ENCODE peak calls at places on chromosomes 4 and X, in five cellular contexts. M, D, Y, Q and X are unnamed samples.

GRCh38 chrX:9534686-9535085 is 69.8 kb downstream of the TBL1X start:
- DNase-seq in Y (no peak), M (no peak), D (no peak), Q (no peak), X (no peak)

GRCh38 chr4:2898001-2898400 is 54.4 kb downstream of the ADD1 start:
- DNase-seq in Y (no peak), Q (no peak), M (no peak), D (no peak), X (no peak)

GRCh38 chr4:83335691-83336090 is 1.0 kb upstream of the HPSE start:
- DNase-seq in Y (no peak), Q (no peak), D (no peak), M (no peak), X (peak)

GRCh38 chr4:183659919-183660318 is 826 bp downstream of the TRAPPC11 start:
- DNase-seq in Q (no peak), D (no peak), M (no peak), Y (no peak), X (no peak)

GRCh38 chr4:135418353-135418752 is 1216.8 kb upstream of the PABPC4L start:
- DNase-seq in Y (no peak), D (no peak), M (no peak), Q (no peak), X (no peak)

GRCh38 chrX:120299928-120300327 is 11.3 kb downstream of the TMEM255A start:
- DNase-seq in Y (no peak), D (no peak), M (no peak), Q (no peak), X (no peak)

GRCh38 chr4:88938138-88938537 is 118.8 kb downstream of the FAM13A start:
- DNase-seq in Y (no peak), M (no peak), D (peak), Q (no peak), X (no peak)

GRCh38 chr4:74608151-74608949 is 163.4 kb downstream of the AREG start:
- DNase-seq in M (peak), Y (no peak), D (no peak), Q (no peak), X (no peak)

GRCh38 chr4:151231915-151232595 is 44.9 kb upstream of the PRSS48 start:
- DNase-seq in Y (no peak), Q (no peak), D (no peak), M (no peak), X (no peak)

GRCh38 chr4:15436515-15436914 is 8.7 kb downstream of the C1QTNF7 start:
- DNase-seq in M (no peak), Q (no peak), D (peak), Y (no peak), X (peak)

GRCh38 chr4:42673084-42673429 is 16.2 kb upstream of the ATP8A1 start:
- DNase-seq in Y (peak), D (no peak), Q (no peak), M (no peak), X (no peak)

GRCh38 chrX:107678957-107679740 is 50.8 kb downstream of the PRPS1 start:
- DNase-seq in Q (no peak), Y (peak), M (peak), D (no peak), X (peak)

GRCh38 chr4:118811008-118811764 is 24.7 kb downstream of the SEC24D start:
- DNase-seq in Y (no peak), Q (no peak), D (no peak), M (no peak), X (no peak)

GRCh38 chr4:188781655-188782054 is 642.4 kb downstream of the TRIML1 start:
- DNase-seq in D (no peak), Y (no peak), Q (no peak), M (no peak), X (no peak)

GRCh38 chrX:14875624-14876023 is 2.4 kb downstream of the MOSPD2 start:
- DNase-seq in D (no peak), M (no peak), Y (no peak), Q (no peak), X (no peak)

GRCh38 chr4:148061139-148061476 is 329.2 kb downstream of the ARHGAP10 start:
- DNase-seq in M (no peak), D (no peak), Y (no peak), Q (no peak), X (no peak)

GRCh38 chr4:117477925-117478324 is 392.5 kb upstream of the TRAM1L1 start:
- DNase-seq in Q (no peak), Y (no peak), D (no peak), M (no peak), X (no peak)

GRCh38 chr4:113901994-113902787 is 77.3 kb downstream of the ARSJ start:
- DNase-seq in D (peak), M (no peak), Q (no peak), Y (no peak), X (no peak)

GRCh38 chrX:35711281-35711680 is 86.9 kb upstream of the MAGEB16 start:
- DNase-seq in Q (no peak), Y (no peak), D (no peak), M (no peak), X (no peak)

GRCh38 chr4:148071009-148071408 is 339.1 kb downstream of the ARHGAP10 start:
- DNase-seq in M (no peak), Y (no peak), D (no peak), Q (no peak), X (no peak)

GRCh38 chrX:148133099-148133725 is 152.1 kb downstream of the FMR1NB start:
- DNase-seq in Y (no peak), D (peak), M (no peak), Q (no peak), X (no peak)

GRCh38 chrX:111168314-111168713 is 72.3 kb downstream of the PAK3 start:
- DNase-seq in Q (no peak), Y (no peak), D (no peak), M (no peak), X (no peak)

GRCh38 chr4:73648478-73648877 is 28.2 kb upstream of the RASSF6 start:
- DNase-seq in D (no peak), M (no peak), Q (no peak), Y (no peak), X (no peak)

GRCh38 chr4:169658970-169659735 is 38.8 kb downstream of the CLCN3 start:
- DNase-seq in M (no peak), Q (no peak), Y (no peak), D (no peak), X (no peak)

GRCh38 chr4:102823897-102824296 is 3.5 kb downstream of the UBE2D3 start:
- DNase-seq in Y (no peak), Q (no peak), M (no peak), D (no peak), X (no peak)

GRCh38 chrX:38578152-38578551 is 16.8 kb downstream of the TSPAN7 start:
- DNase-seq in Y (no peak), D (no peak), Q (no peak), M (no peak), X (no peak)

GRCh38 chrX:48919360-48919821 is 567 bp upstream of the PIM2 start:
- DNase-seq in Y (no peak), D (no peak), M (peak), Q (no peak), X (no peak)

GRCh38 chr4:143558823-143559756 is 45.6 kb downstream of the SMARCA5 start:
- DNase-seq in Y (peak), M (no peak), Q (peak), D (peak), X (peak)

GRCh38 chr4:7918981-7919380 is 20.7 kb downstream of the AFAP1 start:
- DNase-seq in Y (no peak), M (no peak), Q (no peak), D (peak), X (no peak)

GRCh38 chr4:105978684-105979296 is 83.5 kb downstream of the NPNT start:
- DNase-seq in Y (peak), M (no peak), D (peak), Q (no peak), X (peak)

GRCh38 chrX:80335062-80335830 is 85.0 kb upstream of the TENT5D start:
- DNase-seq in M (peak), D (no peak), Y (no peak), Q (peak), X (peak)

GRCh38 chrX:39816871-39817731 is 280.7 kb downstream of the BCOR start:
- DNase-seq in Y (no peak), D (no peak), M (peak), Q (no peak), X (no peak)

GRCh38 chr4:87559090-87559837 is 30.1 kb upstream of the SPARCL1 start:
- DNase-seq in Q (no peak), D (no peak), M (no peak), Y (no peak), X (no peak)

GRCh38 chr4:76087007-76087769 is 12.7 kb downstream of the ART3 start:
- DNase-seq in Q (no peak), Y (peak), D (peak), M (peak), X (no peak)

GRCh38 chrX:151359931-151360871 is 36.8 kb upstream of the VMA21 start:
- DNase-seq in M (peak), Y (no peak), D (peak), Q (peak), X (no peak)

GRCh38 chr4:52958232-52958631 is 96.1 kb downstream of the RASL11B start:
- DNase-seq in M (no peak), Y (no peak), D (no peak), Q (no peak), X (no peak)

GRCh38 chr4:52956691-52957090 is 94.6 kb downstream of the RASL11B start:
- DNase-seq in M (no peak), Y (no peak), Q (no peak), D (no peak), X (no peak)

GRCh38 chr4:52957220-52957686 is 95.1 kb downstream of the RASL11B start:
- DNase-seq in D (no peak), Y (peak), Q (no peak), M (no peak), X (no peak)

GRCh38 chr4:52959545-52959944 is 97.4 kb downstream of the RASL11B start:
- DNase-seq in D (no peak), Q (no peak), Y (no peak), M (no peak), X (no peak)

GRCh38 chr4:52957791-52958190 is 95.7 kb downstream of the RASL11B start:
- DNase-seq in Y (no peak), D (no peak), M (no peak), Q (no peak), X (no peak)
- H3K27ac ChIP-seq in Y (no peak), D (no peak), M (no peak), Q (no peak), X (no peak)

DNA sequence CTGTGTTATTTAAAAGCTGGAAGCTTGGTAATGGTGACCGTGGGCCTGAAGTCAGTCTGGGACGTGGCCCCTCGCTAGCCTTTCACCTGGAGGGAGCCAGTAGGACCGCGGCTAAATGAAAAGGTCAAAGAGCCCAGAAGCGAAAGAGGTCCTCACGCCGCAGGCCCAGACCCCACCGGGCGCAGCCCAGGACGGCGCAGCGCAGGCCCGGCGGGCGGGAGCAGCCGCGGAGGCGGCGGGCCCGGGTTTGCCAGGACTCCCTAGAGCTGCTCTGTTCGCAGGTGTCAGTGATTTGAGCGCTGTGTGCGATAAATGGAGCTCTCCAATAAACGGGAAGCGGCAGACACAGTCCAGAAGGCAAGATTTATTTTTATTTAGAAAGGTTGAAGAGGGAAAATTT is 56.2 kb upstream of the STIM2 start:
- DNase-seq in Q (peak), Y (no peak), D (no peak), M (no peak), X (no peak)
- H3K4me3 ChIP-seq in Q (no peak), Y (no peak), D (no peak), M (no peak), X (no peak)

DNA sequence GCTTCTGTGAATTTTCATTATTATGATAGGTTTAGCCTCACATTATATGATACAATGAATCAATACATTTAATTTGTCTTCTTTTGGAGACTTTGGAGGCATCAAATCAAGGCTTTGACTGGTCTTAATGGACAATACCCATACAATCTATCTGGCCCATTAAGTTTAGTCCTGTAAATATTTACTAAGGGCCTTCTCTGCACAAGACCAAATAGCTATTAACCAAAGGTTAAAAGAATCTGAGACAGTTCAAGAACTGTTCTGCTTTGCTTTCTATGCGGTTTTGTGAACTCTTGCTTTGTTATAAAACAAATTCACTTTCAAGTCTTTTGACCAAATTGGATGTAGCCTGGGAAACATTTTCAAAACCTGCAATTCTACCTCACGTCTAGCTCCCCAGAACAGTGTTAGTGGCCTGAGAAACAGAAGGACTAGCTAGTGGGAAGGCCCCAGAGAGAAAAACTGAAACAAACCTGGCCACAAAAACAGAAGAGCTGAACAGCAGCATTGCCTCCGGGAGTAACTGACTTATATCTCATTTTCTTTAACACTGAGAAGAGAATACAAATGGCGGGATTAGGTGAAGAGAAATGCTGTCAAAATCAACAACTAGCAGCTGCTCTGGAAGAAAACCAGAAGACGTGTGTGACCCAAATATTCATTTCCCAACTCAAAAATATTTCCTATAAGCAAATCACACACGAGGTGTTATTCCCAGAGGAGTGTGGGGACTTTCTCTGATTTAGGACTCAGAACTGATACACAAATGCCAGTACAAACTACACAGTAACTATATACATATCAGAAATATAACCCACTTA is 548 bp downstream of the TLR1 start:
- DNase-seq in Y (no peak), Q (no peak), M (no peak), D (no peak), X (no peak)
- TF ChIP-seq POLR2A in Y (no peak), Q (no peak), M (no peak), D (no peak), X (no peak)

GRCh38 chrX:24245201-24245600 is 68.7 kb downstream of the SUPT20HL2 start:
- DNase-seq in Y (no peak), D (no peak), Q (no peak), M (no peak), X (no peak)
- H3K27ac ChIP-seq in Y (no peak), D (no peak), Q (no peak), M (no peak), X (no peak)

DNA sequence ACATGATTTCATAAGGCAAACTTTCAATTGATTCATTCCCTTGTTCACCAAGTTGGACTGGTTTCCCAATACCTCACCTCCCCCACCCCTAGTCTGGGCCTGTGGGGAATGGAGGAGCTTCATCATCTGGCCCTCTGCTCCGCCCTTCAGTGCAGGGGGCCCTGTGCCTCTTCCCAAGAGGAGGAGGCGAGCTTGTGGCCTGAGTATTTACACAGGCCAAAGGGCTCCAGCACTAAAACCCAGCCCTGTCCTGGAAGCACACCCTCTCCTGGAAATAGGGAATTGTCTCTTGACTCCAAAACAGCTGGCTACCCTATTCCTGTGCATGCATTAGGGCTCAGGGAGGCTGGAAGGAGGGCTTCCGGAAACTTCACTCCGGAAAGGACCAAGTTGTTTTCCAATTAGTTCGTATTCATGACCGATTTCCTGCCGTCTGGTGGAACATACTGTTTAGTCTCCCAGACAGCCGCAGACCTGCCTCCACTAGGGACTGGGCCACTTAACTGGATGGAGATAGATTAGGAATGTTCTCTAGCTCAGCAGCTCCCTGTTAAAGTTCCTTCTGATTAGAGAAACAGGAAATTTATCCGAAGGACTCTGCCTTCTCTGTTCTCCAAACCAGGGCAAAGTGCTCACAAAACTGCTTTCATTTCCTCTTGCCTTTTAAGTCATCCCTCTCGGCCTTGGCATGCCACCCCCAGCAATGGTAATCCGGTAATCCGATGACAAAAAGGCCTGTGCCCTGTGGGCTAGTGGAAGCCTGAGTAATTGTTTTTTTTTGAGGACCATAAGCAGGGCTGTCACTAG is 5.8 kb downstream of the SRPX2 start:
- DNase-seq in M (no peak), Q (no peak), D (peak), Y (peak), X (peak)
- H3K4me3 ChIP-seq in M (no peak), Q (no peak), D (peak), Y (no peak), X (no peak)

DNA sequence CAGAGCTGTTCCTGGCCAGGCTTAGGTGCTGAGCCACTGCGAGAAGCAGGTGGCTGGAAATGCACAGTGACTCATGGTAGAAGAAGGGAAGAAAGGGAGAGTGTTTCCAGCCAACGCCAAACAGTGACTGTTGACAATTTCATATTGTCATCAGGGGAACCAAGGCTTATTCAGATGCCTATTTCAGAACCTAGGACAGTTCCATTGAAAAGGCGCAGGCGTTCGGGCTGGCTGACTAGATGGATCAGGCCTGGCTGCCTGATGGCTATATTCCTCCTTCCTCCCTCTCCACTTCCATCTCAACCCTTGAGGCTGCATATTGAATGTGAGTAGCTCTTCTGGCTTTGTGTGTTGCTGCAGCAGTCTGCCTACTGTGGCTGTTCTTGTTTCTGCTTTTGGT is 73.0 kb upstream of the FRMPD4 start:
- DNase-seq in M (no peak), Q (no peak), Y (no peak), D (peak), X (no peak)
- TF ChIP-seq POLR2A in M (no peak), Q (no peak), Y (no peak), D (no peak), X (no peak)